ENCODE peak calls at places on chromosome 13, in four cellular contexts. One of them, this sample, is unnamed.

GRCh38 chr13:72255908-72256307 is 388.9 kb upstream of the DACH1 start:
- DNase-seq in neural crest cell: peak; percentile 24
- DNase-seq in GM10248: no peak
- DNase-seq in activated CD8-positive, alpha-beta T cell treated with anti-CD3 and anti-CD28 coated beads for 36 hours: peak; percentile 1
- DNase-seq in this sample: peak; percentile 50

GRCh38 chr13:94602467-94602866 is 810 bp downstream of the GPR180 start:
- DNase-seq in neural crest cell: no peak
- DNase-seq in GM10248: no peak
- DNase-seq in activated CD8-positive, alpha-beta T cell treated with anti-CD3 and anti-CD28 coated beads for 36 hours: no peak
- DNase-seq in this sample: no peak

GRCh38 chr13:50115695-50116094 is 100.5 kb downstream of the KCNRG start:
- DNase-seq in neural crest cell: no peak
- DNase-seq in GM10248: no peak
- DNase-seq in activated CD8-positive, alpha-beta T cell treated with anti-CD3 and anti-CD28 coated beads for 36 hours: no peak
- DNase-seq in this sample: no peak

GRCh38 chr13:78830508-78830907 is 171.6 kb upstream of the OBI1 start:
- DNase-seq in neural crest cell: no peak
- DNase-seq in GM10248: no peak
- DNase-seq in activated CD8-positive, alpha-beta T cell treated with anti-CD3 and anti-CD28 coated beads for 36 hours: no peak
- DNase-seq in this sample: no peak

GRCh38 chr13:104318121-104318520 is 1251.9 kb upstream of the SLC10A2 start:
- DNase-seq in neural crest cell: no peak
- DNase-seq in GM10248: no peak
- DNase-seq in activated CD8-positive, alpha-beta T cell treated with anti-CD3 and anti-CD28 coated beads for 36 hours: no peak
- DNase-seq in this sample: no peak

GRCh38 chr13:97629601-97630272 is 195.8 kb downstream of the RAP2A start:
- DNase-seq in neural crest cell: no peak
- DNase-seq in GM10248: no peak
- DNase-seq in activated CD8-positive, alpha-beta T cell treated with anti-CD3 and anti-CD28 coated beads for 36 hours: no peak
- DNase-seq in this sample: no peak

GRCh38 chr13:98434060-98434459 is 142.8 kb downstream of the STK24 start:
- DNase-seq in neural crest cell: no peak
- DNase-seq in GM10248: no peak
- DNase-seq in activated CD8-positive, alpha-beta T cell treated with anti-CD3 and anti-CD28 coated beads for 36 hours: no peak
- DNase-seq in this sample: no peak

GRCh38 chr13:50441141-50441540 is 402.4 kb downstream of the DLEU7 start:
- DNase-seq in neural crest cell: no peak
- DNase-seq in GM10248: no peak
- DNase-seq in activated CD8-positive, alpha-beta T cell treated with anti-CD3 and anti-CD28 coated beads for 36 hours: no peak
- DNase-seq in this sample: no peak

GRCh38 chr13:90382425-90382824 is 965.1 kb upstream of the MIR17HG start:
- DNase-seq in neural crest cell: no peak
- DNase-seq in GM10248: no peak
- DNase-seq in activated CD8-positive, alpha-beta T cell treated with anti-CD3 and anti-CD28 coated beads for 36 hours: no peak
- DNase-seq in this sample: no peak

GRCh38 chr13:36750461-36750860 is 68.6 kb upstream of the RFXAP start:
- DNase-seq in neural crest cell: no peak
- DNase-seq in GM10248: no peak
- DNase-seq in activated CD8-positive, alpha-beta T cell treated with anti-CD3 and anti-CD28 coated beads for 36 hours: no peak
- DNase-seq in this sample: no peak

GRCh38 chr13:28380319-28380718 is 114.6 kb downstream of the FLT1 start:
- DNase-seq in neural crest cell: no peak
- DNase-seq in GM10248: no peak
- DNase-seq in activated CD8-positive, alpha-beta T cell treated with anti-CD3 and anti-CD28 coated beads for 36 hours: no peak
- DNase-seq in this sample: no peak

GRCh38 chr13:52845334-52845761 is 3.1 kb downstream of the PCDH8 start:
- DNase-seq in neural crest cell: peak; percentile 43
- DNase-seq in GM10248: no peak
- DNase-seq in activated CD8-positive, alpha-beta T cell treated with anti-CD3 and anti-CD28 coated beads for 36 hours: no peak
- DNase-seq in this sample: peak; percentile 74

GRCh38 chr13:100954430-100955361 is 280.1 kb upstream of the TMTC4 start:
- DNase-seq in neural crest cell: no peak
- DNase-seq in GM10248: no peak
- DNase-seq in activated CD8-positive, alpha-beta T cell treated with anti-CD3 and anti-CD28 coated beads for 36 hours: no peak
- DNase-seq in this sample: no peak

GRCh38 chr13:68715651-68716050 is 1392.0 kb upstream of the ATXN8OS start:
- DNase-seq in neural crest cell: no peak
- DNase-seq in GM10248: no peak
- DNase-seq in activated CD8-positive, alpha-beta T cell treated with anti-CD3 and anti-CD28 coated beads for 36 hours: no peak
- DNase-seq in this sample: no peak

GRCh38 chr13:49749852-49750251 is 42.6 kb downstream of the KPNA3 start:
- DNase-seq in neural crest cell: no peak
- DNase-seq in GM10248: no peak
- DNase-seq in activated CD8-positive, alpha-beta T cell treated with anti-CD3 and anti-CD28 coated beads for 36 hours: no peak
- DNase-seq in this sample: no peak

GRCh38 chr13:102774596-102775375 is 1.2 kb upstream of the TEX30 start:
- DNase-seq in neural crest cell: no peak
- DNase-seq in GM10248: no peak
- DNase-seq in activated CD8-positive, alpha-beta T cell treated with anti-CD3 and anti-CD28 coated beads for 36 hours: no peak
- DNase-seq in this sample: no peak

GRCh38 chr13:19764237-19764636 is 18.5 kb downstream of the PSPC1 start:
- DNase-seq in neural crest cell: no peak
- DNase-seq in GM10248: no peak
- DNase-seq in activated CD8-positive, alpha-beta T cell treated with anti-CD3 and anti-CD28 coated beads for 36 hours: no peak
- DNase-seq in this sample: no peak
- TF ChIP-seq CTCF in neural crest cell: no peak
- TF ChIP-seq CTCF in GM10248: no peak
- TF ChIP-seq CTCF in activated CD8-positive, alpha-beta T cell treated with anti-CD3 and anti-CD28 coated beads for 36 hours: no peak
- TF ChIP-seq CTCF in this sample: no peak

GRCh38 chr13:67100723-67101122 is 129.4 kb downstream of the PCDH9 start:
- DNase-seq in neural crest cell: no peak
- DNase-seq in GM10248: no peak
- DNase-seq in activated CD8-positive, alpha-beta T cell treated with anti-CD3 and anti-CD28 coated beads for 36 hours: no peak
- DNase-seq in this sample: no peak
- TF ChIP-seq CTCF in neural crest cell: no peak
- TF ChIP-seq CTCF in GM10248: no peak
- TF ChIP-seq CTCF in activated CD8-positive, alpha-beta T cell treated with anti-CD3 and anti-CD28 coated beads for 36 hours: no peak
- TF ChIP-seq CTCF in this sample: no peak

GRCh38 chr13:37868691-37869505 is 674 bp downstream of the TRPC4 start:
- DNase-seq in neural crest cell: peak; percentile 8
- DNase-seq in GM10248: peak; percentile 3
- DNase-seq in activated CD8-positive, alpha-beta T cell treated with anti-CD3 and anti-CD28 coated beads for 36 hours: no peak
- DNase-seq in this sample: no peak

GRCh38 chr13:37869756-37870488 is at the start of gene TRPC4:
- DNase-seq in neural crest cell: peak; percentile 40
- DNase-seq in GM10248: peak; percentile 10
- DNase-seq in activated CD8-positive, alpha-beta T cell treated with anti-CD3 and anti-CD28 coated beads for 36 hours: no peak
- DNase-seq in this sample: peak; percentile 67

GRCh38 chr13:37869506-37869755 is 141 bp downstream of the TRPC4 start:
- DNase-seq in neural crest cell: no peak
- DNase-seq in GM10248: no peak
- DNase-seq in activated CD8-positive, alpha-beta T cell treated with anti-CD3 and anti-CD28 coated beads for 36 hours: no peak
- DNase-seq in this sample: peak; percentile 15

GRCh38 chr13:37870895-37871550 is 1.5 kb upstream of the TRPC4 start:
- DNase-seq in neural crest cell: no peak
- DNase-seq in GM10248: no peak
- DNase-seq in activated CD8-positive, alpha-beta T cell treated with anti-CD3 and anti-CD28 coated beads for 36 hours: no peak
- DNase-seq in this sample: no peak

DNA sequence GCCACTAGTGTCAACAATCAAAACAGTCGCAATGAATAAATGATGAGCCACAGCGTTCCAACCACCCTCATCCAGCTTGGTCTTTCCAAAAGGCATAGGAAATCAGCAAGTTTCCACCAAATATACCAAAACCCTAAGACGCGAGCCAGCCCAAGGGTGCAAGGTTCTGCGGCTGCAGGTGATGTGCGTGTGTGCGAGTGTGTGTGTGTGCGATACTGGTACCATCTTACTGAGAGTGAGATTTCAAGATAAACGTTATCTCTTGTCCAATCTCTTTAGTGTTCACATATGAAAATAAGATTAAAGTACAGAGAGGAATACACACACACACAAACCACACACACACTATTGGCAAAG is 895 bp upstream of the TRPC4 start:
- DNase-seq in neural crest cell: no peak
- DNase-seq in GM10248: no peak
- DNase-seq in activated CD8-positive, alpha-beta T cell treated with anti-CD3 and anti-CD28 coated beads for 36 hours: no peak
- DNase-seq in this sample: no peak
- TF ChIP-seq CTCF in neural crest cell: no peak
- TF ChIP-seq CTCF in GM10248: no peak
- TF ChIP-seq CTCF in activated CD8-positive, alpha-beta T cell treated with anti-CD3 and anti-CD28 coated beads for 36 hours: no peak
- TF ChIP-seq CTCF in this sample: peak; percentile 38

GRCh38 chr13:44054525-44054924 is 174.8 kb downstream of the LACC1 start:
- DNase-seq in neural crest cell: no peak
- DNase-seq in GM10248: no peak
- DNase-seq in activated CD8-positive, alpha-beta T cell treated with anti-CD3 and anti-CD28 coated beads for 36 hours: no peak
- DNase-seq in this sample: no peak

GRCh38 chr13:44051405-44051804 is 171.7 kb downstream of the LACC1 start:
- DNase-seq in neural crest cell: no peak
- DNase-seq in GM10248: no peak
- DNase-seq in activated CD8-positive, alpha-beta T cell treated with anti-CD3 and anti-CD28 coated beads for 36 hours: no peak
- DNase-seq in this sample: no peak

GRCh38 chr13:44051923-44052322 is 172.2 kb downstream of the LACC1 start:
- DNase-seq in neural crest cell: no peak
- DNase-seq in GM10248: no peak
- DNase-seq in activated CD8-positive, alpha-beta T cell treated with anti-CD3 and anti-CD28 coated beads for 36 hours: no peak
- DNase-seq in this sample: no peak

GRCh38 chr13:44050450-44051063 is 170.9 kb downstream of the LACC1 start:
- DNase-seq in neural crest cell: no peak
- DNase-seq in GM10248: peak; percentile 20
- DNase-seq in activated CD8-positive, alpha-beta T cell treated with anti-CD3 and anti-CD28 coated beads for 36 hours: no peak
- DNase-seq in this sample: no peak

DNA sequence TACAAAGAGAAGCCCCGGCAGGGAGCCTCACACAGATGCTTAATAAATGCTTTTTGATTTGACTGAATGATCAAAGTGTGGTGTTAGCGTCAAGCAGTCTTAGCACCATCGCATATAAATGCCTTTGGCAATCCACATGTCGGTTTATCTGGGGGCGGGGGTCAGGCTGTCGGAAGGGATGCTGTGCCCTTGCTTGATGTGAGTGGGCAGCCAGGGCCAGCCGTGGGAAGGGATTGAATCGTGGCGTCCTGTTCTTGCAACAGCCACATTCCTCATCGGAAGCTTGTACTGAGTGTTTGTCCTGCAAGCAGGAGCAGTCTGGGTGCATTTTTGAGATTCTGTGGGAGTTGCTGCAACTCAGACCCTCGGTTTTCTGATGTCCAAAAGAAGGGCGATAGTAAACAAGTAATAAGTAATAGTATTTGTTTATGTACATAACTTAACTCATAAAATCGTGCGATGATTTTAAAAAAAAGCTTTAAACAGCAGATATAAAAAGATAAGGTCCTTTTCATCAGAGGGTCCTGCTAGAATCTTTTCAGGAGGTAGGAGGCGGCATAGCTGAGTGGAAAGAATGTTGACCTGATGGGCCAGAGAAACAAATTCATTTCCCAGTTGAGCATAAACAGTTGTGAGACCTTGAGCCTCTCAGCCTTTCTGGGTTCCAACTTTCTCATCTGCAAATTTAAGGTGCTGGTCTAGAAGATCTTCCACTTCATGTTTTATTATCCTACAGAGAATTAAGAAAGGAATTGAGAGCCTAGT is 173.3 kb downstream of the LACC1 start:
- DNase-seq in neural crest cell: no peak
- DNase-seq in GM10248: no peak
- DNase-seq in activated CD8-positive, alpha-beta T cell treated with anti-CD3 and anti-CD28 coated beads for 36 hours: no peak
- DNase-seq in this sample: peak; percentile 18
- TF ChIP-seq CTCF in neural crest cell: no peak
- TF ChIP-seq CTCF in GM10248: no peak
- TF ChIP-seq CTCF in activated CD8-positive, alpha-beta T cell treated with anti-CD3 and anti-CD28 coated beads for 36 hours: no peak
- TF ChIP-seq CTCF in this sample: no peak

GRCh38 chr13:30212256-30212655 is 95.1 kb downstream of the KATNAL1 start:
- DNase-seq in neural crest cell: no peak
- DNase-seq in GM10248: no peak
- DNase-seq in activated CD8-positive, alpha-beta T cell treated with anti-CD3 and anti-CD28 coated beads for 36 hours: no peak
- DNase-seq in this sample: no peak

GRCh38 chr13:30216111-30216510 is 91.2 kb downstream of the KATNAL1 start:
- DNase-seq in neural crest cell: no peak
- DNase-seq in GM10248: no peak
- DNase-seq in activated CD8-positive, alpha-beta T cell treated with anti-CD3 and anti-CD28 coated beads for 36 hours: no peak
- DNase-seq in this sample: no peak
- TF ChIP-seq CTCF in neural crest cell: no peak
- TF ChIP-seq CTCF in GM10248: no peak
- TF ChIP-seq CTCF in activated CD8-positive, alpha-beta T cell treated with anti-CD3 and anti-CD28 coated beads for 36 hours: no peak
- TF ChIP-seq CTCF in this sample: no peak

GRCh38 chr13:92901739-92902138 is 324.9 kb upstream of the GPC6 start:
- DNase-seq in neural crest cell: no peak
- DNase-seq in GM10248: no peak
- DNase-seq in activated CD8-positive, alpha-beta T cell treated with anti-CD3 and anti-CD28 coated beads for 36 hours: no peak
- DNase-seq in this sample: no peak

GRCh38 chr13:92900455-92900854 is 326.2 kb upstream of the GPC6 start:
- DNase-seq in neural crest cell: no peak
- DNase-seq in GM10248: no peak
- DNase-seq in activated CD8-positive, alpha-beta T cell treated with anti-CD3 and anti-CD28 coated beads for 36 hours: no peak
- DNase-seq in this sample: no peak

DNA sequence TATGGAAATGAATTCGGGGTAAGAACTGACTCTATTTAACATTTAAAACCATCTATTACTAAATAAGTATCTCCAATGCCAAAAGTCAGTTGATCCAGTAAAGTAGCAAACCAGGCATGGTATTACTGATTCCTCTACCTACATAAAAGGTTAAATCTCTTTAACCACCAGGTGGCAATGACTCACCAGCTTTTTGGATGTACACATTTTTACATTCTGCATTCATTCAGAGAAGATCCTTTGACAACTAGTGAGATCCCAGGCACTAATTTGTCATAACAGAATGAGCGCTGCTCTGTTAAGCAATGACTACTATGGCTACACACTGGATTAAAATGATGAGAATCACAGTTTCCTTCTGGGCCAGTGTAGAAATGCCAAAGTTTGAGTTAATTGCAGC is 329.8 kb upstream of the GPC6 start:
- DNase-seq in neural crest cell: no peak
- DNase-seq in GM10248: no peak
- DNase-seq in activated CD8-positive, alpha-beta T cell treated with anti-CD3 and anti-CD28 coated beads for 36 hours: no peak
- DNase-seq in this sample: no peak
- TF ChIP-seq CTCF in neural crest cell: peak; percentile 68
- TF ChIP-seq CTCF in GM10248: no peak
- TF ChIP-seq CTCF in activated CD8-positive, alpha-beta T cell treated with anti-CD3 and anti-CD28 coated beads for 36 hours: no peak
- TF ChIP-seq CTCF in this sample: peak; percentile 40

DNA sequence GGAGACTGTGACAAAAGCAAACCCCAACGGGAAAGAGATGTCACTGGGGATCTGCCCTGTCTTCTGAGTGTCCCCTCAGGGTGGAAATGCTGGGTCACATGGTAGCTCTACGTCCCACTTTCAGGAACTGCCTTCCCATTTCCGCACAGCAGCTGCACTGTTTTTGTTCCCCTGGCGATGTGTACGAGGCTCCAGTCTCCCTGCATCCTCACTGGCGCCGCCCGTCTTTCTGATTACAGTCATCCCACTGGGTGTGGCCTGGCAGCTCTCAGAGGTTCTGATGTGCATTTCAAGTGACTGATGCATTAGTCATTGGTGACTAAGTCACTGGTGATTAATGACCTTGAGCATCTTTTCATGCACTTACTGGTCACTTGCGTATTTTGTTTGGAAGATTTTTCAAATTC is 21.2 kb downstream of the PCID2 start:
- DNase-seq in neural crest cell: no peak
- DNase-seq in GM10248: no peak
- DNase-seq in activated CD8-positive, alpha-beta T cell treated with anti-CD3 and anti-CD28 coated beads for 36 hours: peak; percentile 76
- DNase-seq in this sample: peak; percentile 48
- TF ChIP-seq CTCF in neural crest cell: no peak
- TF ChIP-seq CTCF in GM10248: no peak
- TF ChIP-seq CTCF in activated CD8-positive, alpha-beta T cell treated with anti-CD3 and anti-CD28 coated beads for 36 hours: no peak
- TF ChIP-seq CTCF in this sample: no peak